ENCODE peak calls at places on chromosomes 2 and 18, in six cellular contexts. One of them, this sample, is unnamed.
A peak's percentile ranks its signal among the peaks of the same experiment; 100 is the strongest.

GRCh38 chr2:15040429-15041084 is 408.0 kb downstream of the LRATD1 start:
- DNase-seq in neuronal stem cell: no peak
- DNase-seq in upper lobe of right lung: no peak
- DNase-seq in lower lobe of right lung: no peak
- DNase-seq in psoas muscle: no peak
- DNase-seq in right cardiac atrium: no peak
- DNase-seq in this sample: no peak

GRCh38 chr2:240919786-240920782 is 13.9 kb downstream of the CROCC2 start:
- DNase-seq in neuronal stem cell: no peak
- DNase-seq in upper lobe of right lung: peak; percentile 61
- DNase-seq in lower lobe of right lung: peak; percentile 44
- DNase-seq in psoas muscle: peak; percentile 46
- DNase-seq in right cardiac atrium: peak; percentile 16
- DNase-seq in this sample: peak; percentile 6

GRCh38 chr2:209556354-209556961 is 132.6 kb downstream of the MAP2 start:
- DNase-seq in neuronal stem cell: no peak
- DNase-seq in upper lobe of right lung: no peak
- DNase-seq in lower lobe of right lung: no peak
- DNase-seq in psoas muscle: no peak
- DNase-seq in right cardiac atrium: no peak
- DNase-seq in this sample: peak; percentile 14

GRCh38 chr18:24127735-24128134 is 11.1 kb upstream of the CABYR start:
- DNase-seq in neuronal stem cell: no peak
- DNase-seq in upper lobe of right lung: no peak
- DNase-seq in lower lobe of right lung: no peak
- DNase-seq in psoas muscle: no peak
- DNase-seq in right cardiac atrium: no peak
- DNase-seq in this sample: no peak

GRCh38 chr2:216217904-216218260 is 108.7 kb downstream of the XRCC5 start:
- DNase-seq in neuronal stem cell: no peak
- DNase-seq in upper lobe of right lung: no peak
- DNase-seq in lower lobe of right lung: no peak
- DNase-seq in psoas muscle: no peak
- DNase-seq in right cardiac atrium: no peak
- DNase-seq in this sample: no peak

GRCh38 chr2:85584857-85585780 is 888 bp downstream of the VAMP5 start:
- DNase-seq in neuronal stem cell: no peak
- DNase-seq in upper lobe of right lung: no peak
- DNase-seq in lower lobe of right lung: peak; percentile 62
- DNase-seq in psoas muscle: peak; percentile 61
- DNase-seq in right cardiac atrium: peak; percentile 50
- DNase-seq in this sample: no peak

GRCh38 chr2:130839011-130839780 is 2.5 kb downstream of the ARHGEF4 start:
- DNase-seq in neuronal stem cell: no peak
- DNase-seq in upper lobe of right lung: no peak
- DNase-seq in lower lobe of right lung: no peak
- DNase-seq in psoas muscle: peak; percentile 25
- DNase-seq in right cardiac atrium: no peak
- DNase-seq in this sample: no peak

GRCh38 chr2:104438481-104438880 is 415.4 kb upstream of the POU3F3 start:
- DNase-seq in neuronal stem cell: no peak
- DNase-seq in upper lobe of right lung: no peak
- DNase-seq in lower lobe of right lung: no peak
- DNase-seq in psoas muscle: no peak
- DNase-seq in right cardiac atrium: no peak
- DNase-seq in this sample: no peak

GRCh38 chr2:216563646-216564045 is 65.0 kb downstream of the RPL37A start:
- DNase-seq in neuronal stem cell: no peak
- DNase-seq in upper lobe of right lung: no peak
- DNase-seq in lower lobe of right lung: no peak
- DNase-seq in psoas muscle: no peak
- DNase-seq in right cardiac atrium: no peak
- DNase-seq in this sample: no peak

GRCh38 chr2:232539298-232540231 is at the start of gene CHRNG:
- DNase-seq in neuronal stem cell: no peak
- DNase-seq in upper lobe of right lung: peak; percentile 59
- DNase-seq in lower lobe of right lung: peak; percentile 44
- DNase-seq in psoas muscle: peak; percentile 60
- DNase-seq in right cardiac atrium: no peak
- DNase-seq in this sample: no peak

GRCh38 chr18:11990541-11990940 is 9.2 kb downstream of the IMPA2 start:
- DNase-seq in neuronal stem cell: no peak
- DNase-seq in upper lobe of right lung: no peak
- DNase-seq in lower lobe of right lung: no peak
- DNase-seq in psoas muscle: peak; percentile 13
- DNase-seq in right cardiac atrium: no peak
- DNase-seq in this sample: no peak

GRCh38 chr2:80351229-80351628 is 46.7 kb upstream of the LRRTM1 start:
- DNase-seq in neuronal stem cell: no peak
- DNase-seq in upper lobe of right lung: no peak
- DNase-seq in lower lobe of right lung: no peak
- DNase-seq in psoas muscle: no peak
- DNase-seq in right cardiac atrium: no peak
- DNase-seq in this sample: no peak

GRCh38 chr2:166088634-166089033 is 39.2 kb downstream of the SCN1A start:
- DNase-seq in neuronal stem cell: no peak
- DNase-seq in upper lobe of right lung: no peak
- DNase-seq in lower lobe of right lung: no peak
- DNase-seq in psoas muscle: no peak
- DNase-seq in right cardiac atrium: no peak
- DNase-seq in this sample: no peak

GRCh38 chr2:62897187-62897827 is 153.3 kb upstream of the OTX1 start:
- DNase-seq in neuronal stem cell: no peak
- DNase-seq in upper lobe of right lung: no peak
- DNase-seq in lower lobe of right lung: no peak
- DNase-seq in psoas muscle: no peak
- DNase-seq in right cardiac atrium: no peak
- DNase-seq in this sample: no peak

DNA sequence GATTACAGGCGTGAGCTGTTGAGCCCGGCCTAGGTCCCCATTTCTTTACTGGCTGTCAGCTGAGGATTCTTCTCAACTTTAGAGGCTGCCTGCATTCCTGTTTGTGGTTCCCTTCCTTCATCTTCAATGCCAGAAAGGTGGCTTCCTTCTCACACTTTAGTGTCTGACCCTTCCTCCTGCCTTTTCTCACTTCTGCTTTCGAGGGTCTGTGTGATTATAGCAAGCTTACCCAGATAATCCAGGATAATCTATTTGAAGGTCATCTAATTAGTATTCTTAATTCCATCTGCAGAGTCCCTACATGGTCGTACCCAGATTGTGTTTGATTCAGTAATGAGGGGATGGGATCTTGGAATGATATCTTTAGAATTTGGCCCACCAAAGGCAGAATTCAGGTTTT is 157.4 kb downstream of the TANC1 start:
- DNase-seq in neuronal stem cell: no peak
- DNase-seq in upper lobe of right lung: no peak
- DNase-seq in lower lobe of right lung: no peak
- DNase-seq in psoas muscle: no peak
- DNase-seq in right cardiac atrium: no peak
- DNase-seq in this sample: no peak
- H3K4me1 ChIP-seq in neuronal stem cell: peaks cover 3% of the 10 kb centered on the region
- H3K4me1 ChIP-seq in upper lobe of right lung: peaks cover 32% of the 10 kb centered on the region
- H3K4me1 ChIP-seq in lower lobe of right lung: peaks cover 44% of the 10 kb centered on the region
- H3K4me1 ChIP-seq in psoas muscle: no peaks in the 10 kb centered on the region
- H3K4me1 ChIP-seq in right cardiac atrium: peaks cover 21% of the 10 kb centered on the region
- H3K4me1 ChIP-seq in this sample: peaks cover 22% of the 10 kb centered on the region

GRCh38 chr18:48850891-48851302 is 99.9 kb downstream of the SMAD7 start:
- DNase-seq in neuronal stem cell: no peak
- DNase-seq in upper lobe of right lung: no peak
- DNase-seq in lower lobe of right lung: no peak
- DNase-seq in psoas muscle: no peak
- DNase-seq in right cardiac atrium: peak; percentile 72
- DNase-seq in this sample: no peak
- H3K4me1 ChIP-seq in neuronal stem cell: peaks cover 25% of the 10 kb centered on the region
- H3K4me1 ChIP-seq in upper lobe of right lung: peaks cover 22% of the 10 kb centered on the region
- H3K4me1 ChIP-seq in lower lobe of right lung: peaks cover 56% of the 10 kb centered on the region
- H3K4me1 ChIP-seq in psoas muscle: peaks cover 14% of the 10 kb centered on the region
- H3K4me1 ChIP-seq in right cardiac atrium: peaks cover 28% of the 10 kb centered on the region
- H3K4me1 ChIP-seq in this sample: peaks cover 26% of the 10 kb centered on the region

DNA sequence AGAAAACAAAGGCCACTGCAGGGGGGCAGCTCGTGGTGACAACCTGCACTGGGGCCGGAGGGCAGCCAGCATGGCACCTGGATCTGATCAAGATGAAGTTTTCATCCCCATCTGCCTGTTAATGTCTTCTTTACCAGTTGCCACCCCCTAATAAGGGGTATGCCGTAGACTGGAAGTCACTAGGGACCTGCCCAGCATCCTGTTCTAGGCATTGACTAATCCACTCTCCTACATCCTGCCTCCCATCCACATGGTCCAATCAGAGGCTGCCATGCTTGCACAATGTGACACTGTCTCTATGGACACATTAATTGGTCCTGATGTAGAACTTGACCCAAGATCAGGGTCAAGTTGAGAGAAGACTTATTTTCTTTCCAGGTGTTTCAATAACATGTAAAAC is 95.1 kb upstream of the LCLAT1 start:
- DNase-seq in neuronal stem cell: no peak
- DNase-seq in upper lobe of right lung: no peak
- DNase-seq in lower lobe of right lung: no peak
- DNase-seq in psoas muscle: no peak
- DNase-seq in right cardiac atrium: no peak
- DNase-seq in this sample: no peak
- H3K4me1 ChIP-seq in neuronal stem cell: no peaks in the 10 kb centered on the region
- H3K4me1 ChIP-seq in upper lobe of right lung: peaks cover 8% of the 10 kb centered on the region
- H3K4me1 ChIP-seq in lower lobe of right lung: peaks cover 17% of the 10 kb centered on the region
- H3K4me1 ChIP-seq in psoas muscle: no peaks in the 10 kb centered on the region
- H3K4me1 ChIP-seq in right cardiac atrium: peaks cover 12% of the 10 kb centered on the region
- H3K4me1 ChIP-seq in this sample: no peaks in the 10 kb centered on the region

DNA sequence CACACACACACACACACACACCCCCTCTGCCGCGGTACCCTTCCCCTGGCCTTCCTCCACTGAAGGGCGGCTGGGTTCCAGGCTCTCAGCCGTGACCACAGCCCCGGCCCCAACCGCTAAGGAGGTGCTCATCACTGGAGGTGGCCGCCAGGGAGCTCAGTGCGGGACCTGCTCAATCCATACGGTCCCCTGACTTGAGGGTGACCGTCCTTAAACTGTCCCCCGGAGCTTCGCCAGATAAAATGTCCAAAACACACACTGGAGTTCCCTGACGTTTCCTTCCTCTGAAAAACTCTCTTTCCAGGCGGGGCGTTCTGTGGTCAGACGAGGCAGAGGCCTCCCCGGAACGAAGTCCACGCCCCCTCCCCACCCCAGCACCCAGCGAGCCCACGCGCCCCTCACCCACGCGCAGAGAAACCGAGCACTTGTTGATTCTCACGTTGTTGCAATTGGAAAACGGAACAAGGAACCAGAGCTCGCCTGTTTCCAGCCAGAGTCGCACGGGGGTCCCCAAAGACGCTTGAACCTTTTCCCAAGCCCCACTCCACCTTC is 1.4 kb downstream of the MBP start:
- DNase-seq in neuronal stem cell: no peak
- DNase-seq in upper lobe of right lung: peak; percentile 89
- DNase-seq in lower lobe of right lung: peak; percentile 88
- DNase-seq in psoas muscle: peak; percentile 69
- DNase-seq in right cardiac atrium: peak; percentile 60
- DNase-seq in this sample: no peak
- H3K4me1 ChIP-seq in neuronal stem cell: no peaks in the 10 kb centered on the region
- H3K4me1 ChIP-seq in upper lobe of right lung: peaks cover 37% of the 10 kb centered on the region
- H3K4me1 ChIP-seq in lower lobe of right lung: peaks cover 53% of the 10 kb centered on the region
- H3K4me1 ChIP-seq in psoas muscle: peaks cover 48% of the 10 kb centered on the region
- H3K4me1 ChIP-seq in right cardiac atrium: peaks cover 3% of the 10 kb centered on the region
- H3K4me1 ChIP-seq in this sample: peaks cover 2% of the 10 kb centered on the region

DNA sequence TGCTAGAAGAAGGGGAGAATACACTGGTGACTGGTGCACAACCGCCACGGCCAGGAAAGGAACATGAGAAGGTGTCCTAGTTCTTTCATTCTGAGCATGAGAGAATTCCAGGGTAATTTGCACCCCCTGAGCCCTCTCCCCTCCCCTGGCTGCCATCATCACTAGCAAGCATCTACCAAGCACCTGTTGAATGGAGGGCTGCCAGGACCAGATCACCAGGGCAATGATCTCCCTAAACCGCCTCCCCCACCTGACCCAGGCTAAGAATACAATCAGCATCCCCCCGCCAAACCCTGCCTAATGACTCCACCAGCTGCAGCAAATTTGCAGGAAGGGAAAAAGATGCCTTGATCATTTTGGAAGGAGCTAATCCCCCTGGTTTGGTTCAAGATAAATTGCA is 100.2 kb downstream of the STPG4 start:
- DNase-seq in neuronal stem cell: no peak
- DNase-seq in upper lobe of right lung: no peak
- DNase-seq in lower lobe of right lung: no peak
- DNase-seq in psoas muscle: peak; percentile 74
- DNase-seq in right cardiac atrium: no peak
- DNase-seq in this sample: no peak
- H3K4me1 ChIP-seq in neuronal stem cell: peaks cover 21% of the 10 kb centered on the region
- H3K4me1 ChIP-seq in upper lobe of right lung: peaks cover 41% of the 10 kb centered on the region
- H3K4me1 ChIP-seq in lower lobe of right lung: peaks cover 41% of the 10 kb centered on the region
- H3K4me1 ChIP-seq in psoas muscle: peaks cover 85% of the 10 kb centered on the region
- H3K4me1 ChIP-seq in right cardiac atrium: peaks cover 14% of the 10 kb centered on the region
- H3K4me1 ChIP-seq in this sample: peaks cover 56% of the 10 kb centered on the region

GRCh38 chr2:121647396-121647795 is 1.9 kb downstream of the CLASP1 start:
- DNase-seq in neuronal stem cell: no peak
- DNase-seq in upper lobe of right lung: no peak
- DNase-seq in lower lobe of right lung: no peak
- DNase-seq in psoas muscle: no peak
- DNase-seq in right cardiac atrium: no peak
- DNase-seq in this sample: no peak
- H3K4me1 ChIP-seq in neuronal stem cell: peaks cover 6% of the 10 kb centered on the region
- H3K4me1 ChIP-seq in upper lobe of right lung: peaks cover 27% of the 10 kb centered on the region
- H3K4me1 ChIP-seq in lower lobe of right lung: peaks cover 46% of the 10 kb centered on the region
- H3K4me1 ChIP-seq in psoas muscle: peaks cover 64% of the 10 kb centered on the region
- H3K4me1 ChIP-seq in right cardiac atrium: peaks cover 3% of the 10 kb centered on the region
- H3K4me1 ChIP-seq in this sample: no peaks in the 10 kb centered on the region

GRCh38 chr2:25343187-25343825 is 1.6 kb upstream of the DNMT3A start:
- DNase-seq in neuronal stem cell: no peak
- DNase-seq in upper lobe of right lung: no peak
- DNase-seq in lower lobe of right lung: no peak
- DNase-seq in psoas muscle: peak; percentile 41
- DNase-seq in right cardiac atrium: no peak
- DNase-seq in this sample: no peak

GRCh38 chr2:25347846-25348245 is 6.1 kb upstream of the DNMT3A start:
- DNase-seq in neuronal stem cell: no peak
- DNase-seq in upper lobe of right lung: no peak
- DNase-seq in lower lobe of right lung: no peak
- DNase-seq in psoas muscle: no peak
- DNase-seq in right cardiac atrium: no peak
- DNase-seq in this sample: no peak

GRCh38 chr2:25342372-25343186 is 854 bp upstream of the DNMT3A start:
- DNase-seq in neuronal stem cell: peak; percentile 85
- DNase-seq in upper lobe of right lung: peak; percentile 91
- DNase-seq in lower lobe of right lung: peak; percentile 87
- DNase-seq in psoas muscle: peak; percentile 93
- DNase-seq in right cardiac atrium: peak; percentile 85
- DNase-seq in this sample: peak; percentile 91

GRCh38 chr2:25349397-25349796 is 7.7 kb upstream of the DNMT3A start:
- DNase-seq in neuronal stem cell: no peak
- DNase-seq in upper lobe of right lung: no peak
- DNase-seq in lower lobe of right lung: no peak
- DNase-seq in psoas muscle: peak; percentile 55
- DNase-seq in right cardiac atrium: no peak
- DNase-seq in this sample: no peak

GRCh38 chr2:25347205-25347815 is 5.6 kb upstream of the DNMT3A start:
- DNase-seq in neuronal stem cell: no peak
- DNase-seq in upper lobe of right lung: no peak
- DNase-seq in lower lobe of right lung: no peak
- DNase-seq in psoas muscle: peak; percentile 39
- DNase-seq in right cardiac atrium: no peak
- DNase-seq in this sample: no peak
- H3K4me1 ChIP-seq in neuronal stem cell: peaks cover 3% of the 10 kb centered on the region
- H3K4me1 ChIP-seq in upper lobe of right lung: peaks cover 4% of the 10 kb centered on the region
- H3K4me1 ChIP-seq in lower lobe of right lung: peaks cover 8% of the 10 kb centered on the region
- H3K4me1 ChIP-seq in psoas muscle: peaks cover 10% of the 10 kb centered on the region
- H3K4me1 ChIP-seq in right cardiac atrium: no peaks in the 10 kb centered on the region
- H3K4me1 ChIP-seq in this sample: peaks cover 3% of the 10 kb centered on the region

GRCh38 chr2:41933585-41934322 is 114.1 kb upstream of the PKDCC start:
- DNase-seq in neuronal stem cell: no peak
- DNase-seq in upper lobe of right lung: no peak
- DNase-seq in lower lobe of right lung: no peak
- DNase-seq in psoas muscle: no peak
- DNase-seq in right cardiac atrium: no peak
- DNase-seq in this sample: no peak
- H3K4me1 ChIP-seq in neuronal stem cell: peaks cover 27% of the 10 kb centered on the region
- H3K4me1 ChIP-seq in upper lobe of right lung: peaks cover 8% of the 10 kb centered on the region
- H3K4me1 ChIP-seq in lower lobe of right lung: peaks cover 16% of the 10 kb centered on the region
- H3K4me1 ChIP-seq in psoas muscle: peaks cover 32% of the 10 kb centered on the region
- H3K4me1 ChIP-seq in right cardiac atrium: peaks cover 18% of the 10 kb centered on the region
- H3K4me1 ChIP-seq in this sample: peaks cover 28% of the 10 kb centered on the region

This sample was measured in BE2C.